ENCODE peak calls at places on chromosome 15, in six cellular contexts. V is upper lobe of left lung, P is transverse colon, S is breast epithelium, R is HepG2, K is esophagus muscularis mucosa. U is an unnamed sample.

GRCh38 chr15:95368211-95368610 is 962.3 kb upstream of the NR2F2 start:
- DNase-seq in V (no peak), P (no peak), S (no peak), R (no peak), K (no peak), U (no peak)

GRCh38 chr15:67303490-67304363 is 49.1 kb downstream of the IQCH start:
- DNase-seq in V (no peak), P (peak; percentile 10), S (no peak), R (peak; percentile 49), K (no peak), U (peak; percentile 32)

GRCh38 chr15:52261498-52262242 is 33.9 kb downstream of the MYO5C start:
- DNase-seq in V (peak; percentile 76), P (peak; percentile 61), S (peak; percentile 89), R (no peak), K (no peak), U (peak; percentile 33)

GRCh38 chr15:28942521-28943035 is 56.8 kb downstream of the APBA2 start:
- DNase-seq in V (peak; percentile 9), P (no peak), S (no peak), R (no peak), K (no peak), U (no peak)

GRCh38 chr15:73930371-73930770 is 4.1 kb downstream of the LOXL1 start:
- DNase-seq in V (no peak), P (no peak), S (no peak), R (no peak), K (no peak), U (no peak)

GRCh38 chr15:51796777-51797474 is 32.5 kb upstream of the TMOD3 start:
- DNase-seq in V (no peak), P (no peak), S (no peak), R (peak; percentile 52), K (no peak), U (no peak)

GRCh38 chr15:88785217-88785616 is 18.0 kb upstream of the ACAN start:
- DNase-seq in V (no peak), P (no peak), S (no peak), R (no peak), K (no peak), U (no peak)

GRCh38 chr15:45522931-45523331 is 376 bp upstream of the SLC30A4 start:
- DNase-seq in V (no peak), P (no peak), S (peak; percentile 20), R (no peak), K (no peak), U (no peak)

GRCh38 chr15:49645277-49645676 is 24.4 kb downstream of the DTWD1 start:
- DNase-seq in V (no peak), P (no peak), S (no peak), R (no peak), K (no peak), U (no peak)

GRCh38 chr15:48641416-48641815 is 4.1 kb downstream of the FBN1 start:
- DNase-seq in V (no peak), P (no peak), S (no peak), R (no peak), K (no peak), U (no peak)

GRCh38 chr15:63759752-63760151 is 74.0 kb downstream of the HERC1 start:
- DNase-seq in V (no peak), P (no peak), S (no peak), R (no peak), K (no peak), U (no peak)

DNA sequence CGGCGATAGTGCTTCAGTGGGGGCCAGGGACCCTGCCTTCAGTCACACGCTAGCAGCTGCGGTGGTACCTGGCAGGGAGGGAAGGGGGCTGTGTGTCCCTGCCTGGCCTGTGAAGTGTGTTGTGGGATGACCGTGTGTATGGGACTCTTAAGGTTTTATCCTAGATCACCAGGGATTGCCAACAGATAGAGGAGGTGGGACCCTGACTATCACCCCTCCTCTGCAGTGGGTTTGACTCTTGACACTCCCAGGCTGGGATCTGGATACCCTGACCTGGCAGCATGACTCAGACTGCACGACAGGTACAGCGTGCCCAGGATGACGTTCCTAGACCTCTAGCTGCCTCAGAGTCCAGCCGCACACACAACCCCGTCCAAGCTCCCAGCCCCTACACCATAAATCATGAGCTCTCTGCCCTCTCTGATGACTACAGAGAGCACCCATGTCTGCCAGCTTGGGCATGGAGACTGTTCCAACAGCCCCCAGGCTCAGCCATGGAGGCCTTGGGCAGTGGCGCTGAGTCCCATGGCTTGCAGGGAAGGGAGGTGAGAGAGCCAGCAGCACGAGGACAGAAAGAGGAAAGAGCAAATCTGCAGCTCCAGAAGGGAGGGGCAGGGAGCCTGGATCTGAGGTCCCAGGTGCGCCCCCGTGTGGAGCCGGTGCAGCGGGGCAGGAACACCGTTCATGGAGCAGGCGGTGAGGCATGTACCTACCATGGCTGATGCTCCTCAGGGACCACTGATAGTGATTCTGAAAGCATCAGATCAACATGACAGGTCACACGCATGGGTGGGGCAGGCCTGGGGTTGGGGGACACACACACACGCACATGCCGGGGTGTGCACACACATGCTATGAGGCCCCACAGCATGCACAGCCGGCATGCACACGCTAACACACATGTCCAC is 71.0 kb downstream of the ADAMTS7 start:
- DNase-seq in V (peak; percentile 68), P (peak; percentile 83), S (no peak), R (peak; percentile 57), K (no peak), U (peak; percentile 40)
- TF ChIP-seq CTCF in V (peak; percentile 6), P (peak; percentile 44), S (no peak), R (peak; percentile 63), K (no peak), U (peak; percentile 38)

DNA sequence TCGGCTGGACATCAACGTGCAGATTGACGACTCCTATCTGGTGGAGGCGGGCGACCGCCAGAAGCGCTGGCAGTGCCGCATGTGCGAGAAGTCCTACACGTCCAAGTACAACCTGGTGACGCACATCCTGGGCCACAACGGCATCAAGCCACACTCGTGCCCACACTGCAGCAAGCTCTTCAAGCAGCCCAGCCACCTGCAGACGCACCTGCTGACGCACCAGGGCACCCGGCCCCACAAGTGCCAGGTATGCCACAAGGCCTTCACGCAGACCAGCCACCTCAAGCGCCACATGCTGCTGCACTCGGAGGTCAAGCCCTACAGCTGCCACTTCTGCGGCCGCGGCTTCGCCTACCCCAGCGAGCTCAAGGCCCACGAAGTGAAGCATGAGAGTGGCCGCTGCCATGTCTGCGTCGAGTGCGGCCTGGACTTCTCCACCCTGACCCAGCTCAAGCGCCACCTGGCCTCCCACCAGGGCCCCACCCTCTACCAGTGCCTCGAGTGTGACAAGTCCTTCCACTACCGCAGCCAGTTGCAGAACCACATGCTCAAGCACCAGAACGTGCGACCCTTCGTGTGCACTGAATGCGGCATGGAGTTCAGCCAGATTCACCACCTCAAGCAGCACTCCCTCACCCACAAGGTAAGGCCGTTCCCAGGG is 34.2 kb downstream of the IDH2 start:
- DNase-seq in V (no peak), P (no peak), S (no peak), R (no peak), K (no peak), U (no peak)
- TF ChIP-seq POLR2AphosphoS5 in V (no peak), P (no peak), S (no peak), R (no peak), K (no peak), U (no peak)

DNA sequence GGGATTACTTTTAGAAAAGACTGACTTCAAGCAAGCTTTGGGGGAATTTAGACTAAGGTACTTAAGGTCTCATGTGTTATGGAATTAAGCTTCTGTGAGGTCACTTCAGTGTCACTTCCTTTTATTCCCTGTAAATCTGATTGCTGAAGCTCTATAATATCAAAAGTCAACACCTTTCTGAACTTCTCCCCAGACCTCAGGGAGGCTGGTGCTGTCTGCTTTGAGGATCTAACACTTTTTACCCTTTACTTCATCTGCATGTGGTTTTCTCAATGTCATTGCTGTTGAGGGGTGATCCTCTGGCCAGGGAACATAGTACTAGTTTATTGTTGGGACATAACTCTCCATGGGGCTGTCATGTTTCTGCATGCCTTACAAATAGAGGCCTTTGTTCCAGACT is 41.8 kb upstream of the RASGRF1 start:
- DNase-seq in V (no peak), P (no peak), S (no peak), R (no peak), K (peak; percentile 78), U (no peak)
- TF ChIP-seq CTCF in V (no peak), P (no peak), S (no peak), R (no peak), K (no peak), U (no peak)

GRCh38 chr15:69049976-69050375 is 35.5 kb downstream of the NOX5 start:
- DNase-seq in V (no peak), P (no peak), S (no peak), R (no peak), K (no peak), U (no peak)

GRCh38 chr15:69044899-69045298 is 30.4 kb downstream of the NOX5 start:
- DNase-seq in V (no peak), P (no peak), S (no peak), R (no peak), K (no peak), U (peak; percentile 25)

GRCh38 chr15:69046781-69047180 is 32.3 kb downstream of the NOX5 start:
- DNase-seq in V (no peak), P (no peak), S (no peak), R (no peak), K (no peak), U (no peak)

GRCh38 chr15:69042531-69042930 is 28.0 kb downstream of the NOX5 start:
- DNase-seq in V (no peak), P (no peak), S (no peak), R (no peak), K (no peak), U (no peak)

DNA sequence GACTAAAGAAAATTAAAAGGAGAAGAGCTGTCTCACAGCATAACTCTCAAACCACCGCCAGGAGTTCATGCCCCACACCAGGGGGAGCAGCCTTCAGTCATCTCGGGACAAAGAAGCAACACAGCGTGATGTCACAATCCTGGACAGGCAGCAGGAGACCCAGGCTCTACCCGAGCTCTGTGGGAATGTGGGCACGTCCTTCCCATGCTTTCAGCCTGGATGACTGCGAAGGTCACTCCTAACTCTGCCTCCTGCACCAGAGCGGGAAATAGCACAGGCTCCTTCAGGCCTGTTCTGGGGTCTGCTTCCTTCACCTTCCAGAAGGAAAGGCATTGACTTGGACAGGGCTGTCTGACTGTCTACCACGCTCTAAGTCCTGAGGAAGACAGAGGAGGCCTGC is 31.3 kb downstream of the NOX5 start:
- DNase-seq in V (no peak), P (no peak), S (no peak), R (peak; percentile 70), K (no peak), U (no peak)
- TF ChIP-seq POLR2AphosphoS5 in V (no peak), P (no peak), S (no peak), R (no peak), K (no peak), U (no peak)

GRCh38 chr15:80915462-80915861 is 74.2 kb downstream of the MESD start:
- DNase-seq in V (no peak), P (no peak), S (no peak), R (no peak), K (no peak), U (no peak)
- TF ChIP-seq CTCF in V (no peak), P (no peak), S (no peak), R (no peak), K (no peak), U (no peak)

GRCh38 chr15:84747423-84748273 is 744 bp upstream of the ZNF592 start:
- DNase-seq in V (peak; percentile 77), P (peak; percentile 78), S (peak; percentile 69), R (peak; percentile 63), K (peak; percentile 96), U (peak; percentile 81)
- TF ChIP-seq POLR2AphosphoS5 in V (peak; percentile 46), P (peak; percentile 76), S (peak; percentile 47), R (peak; percentile 55), K (peak; percentile 33), U (peak; percentile 4)

GRCh38 chr15:71069693-71070092 is 45.6 kb upstream of the THSD4 start:
- DNase-seq in V (no peak), P (no peak), S (no peak), R (no peak), K (no peak), U (no peak)
- TF ChIP-seq CTCF in V (no peak), P (no peak), S (no peak), R (no peak), K (no peak), U (no peak)

U was measured in HL-60.